ENCODE peak calls at places on chromosome 4, in seven cellular contexts. D, K, M, X, R, G and F are unnamed samples.

GRCh38 chr4:177229331-177229730 is 80.3 kb upstream of the NEIL3 start:
- DNase-seq in D (peak), R (no peak), G (no peak), M (no peak), X (no peak), K (no peak), F (peak)

GRCh38 chr4:119678761-119679160 is 50.2 kb upstream of the PDE5A start:
- DNase-seq in D (no peak), X (no peak), M (no peak), R (no peak), G (no peak), K (no peak), F (no peak)

GRCh38 chr4:189124149-189124758 is 816.4 kb upstream of the FRG1 start:
- DNase-seq in G (no peak), K (peak), R (no peak), X (no peak), D (peak), M (peak), F (no peak)

GRCh38 chr4:119632216-119632615 is 3.6 kb upstream of the PDE5A start:
- DNase-seq in M (no peak), R (no peak), X (no peak), G (no peak), K (no peak), D (peak), F (no peak)

GRCh38 chr4:10524196-10524833 is 67.1 kb upstream of the ZNF518B start:
- DNase-seq in R (no peak), G (no peak), X (no peak), D (no peak), M (no peak), K (peak), F (no peak)

GRCh38 chr4:7206856-7207567 is 14.7 kb downstream of the SORCS2 start:
- DNase-seq in R (peak), M (peak), X (no peak), G (peak), D (peak), K (peak), F (no peak)

GRCh38 chr4:164293181-164293580 is 460.8 kb upstream of the SMIM31 start:
- DNase-seq in R (no peak), X (no peak), K (no peak), M (no peak), D (peak), G (no peak), F (no peak)

GRCh38 chr4:30757357-30757756 is 37.2 kb downstream of the PCDH7 start:
- DNase-seq in D (peak), M (peak), X (no peak), R (no peak), K (no peak), G (no peak), F (no peak)

GRCh38 chr4:48877827-48878535 is 28.6 kb downstream of the OCIAD2 start:
- DNase-seq in R (no peak), M (no peak), D (no peak), G (no peak), X (no peak), K (no peak), F (no peak)

GRCh38 chr4:80740375-80740774 is 290.1 kb upstream of the BMP3 start:
- DNase-seq in K (no peak), M (no peak), D (no peak), G (no peak), X (no peak), R (no peak), F (no peak)

GRCh38 chr4:57501715-57502114 is 391.5 kb upstream of the IGFBP7 start:
- DNase-seq in X (no peak), D (peak), G (no peak), K (no peak), M (peak), R (no peak), F (no peak)

GRCh38 chr4:39521253-39521908 is 5.9 kb downstream of the UGDH start:
- DNase-seq in R (no peak), M (no peak), X (no peak), D (peak), G (no peak), K (no peak), F (no peak)

GRCh38 chr4:163892417-163892816 is 397.9 kb downstream of the TMA16 start:
- DNase-seq in R (no peak), K (no peak), G (no peak), X (no peak), D (no peak), M (no peak), F (no peak)

GRCh38 chr4:151806511-151806927 is 45.7 kb upstream of the GATB start:
- DNase-seq in K (no peak), D (peak), M (no peak), R (no peak), X (no peak), G (no peak), F (no peak)

GRCh38 chr4:6371827-6372226 is 100.6 kb downstream of the PPP2R2C start:
- DNase-seq in R (no peak), G (no peak), M (no peak), K (no peak), D (no peak), X (peak), F (no peak)

GRCh38 chr4:161601011-161601410 is 562.8 kb downstream of the FSTL5 start:
- DNase-seq in M (no peak), K (no peak), D (no peak), G (no peak), R (no peak), X (no peak), F (no peak)

GRCh38 chr4:15756361-15756861 is 21.7 kb upstream of the CD38 start:
- DNase-seq in K (no peak), M (no peak), D (peak), G (no peak), X (peak), R (no peak), F (peak)

GRCh38 chr4:39045791-39046221 is 13.6 kb upstream of the TMEM156 start:
- DNase-seq in K (no peak), M (no peak), R (no peak), G (no peak), D (peak), X (peak), F (peak)

GRCh38 chr4:168717852-168718251 is 221.0 kb downstream of the PALLD start:
- DNase-seq in G (no peak), D (peak), R (no peak), X (no peak), M (no peak), K (peak), F (no peak)

GRCh38 chr4:53100801-53101581 is 238.9 kb downstream of the RASL11B start:
- DNase-seq in X (no peak), M (no peak), G (no peak), D (peak), K (no peak), R (no peak), F (no peak)

GRCh38 chr4:159281781-159282180 is 178.9 kb downstream of the RAPGEF2 start:
- DNase-seq in D (no peak), M (no peak), R (no peak), G (no peak), K (no peak), X (no peak), F (no peak)

GRCh38 chr4:55348436-55348835 is 2.4 kb downstream of the SRD5A3 start:
- DNase-seq in K (no peak), X (no peak), R (no peak), G (no peak), D (peak), M (no peak), F (no peak)

GRCh38 chr4:16415751-16416150 is 189.5 kb upstream of the TAPT1 start:
- DNase-seq in R (no peak), K (no peak), G (no peak), D (no peak), X (no peak), M (no peak), F (no peak)

GRCh38 chr4:177185151-177185550 is 124.5 kb upstream of the NEIL3 start:
- DNase-seq in G (no peak), D (no peak), K (no peak), R (no peak), M (no peak), X (no peak), F (no peak)

GRCh38 chr4:147933316-147933715 is 201.4 kb downstream of the ARHGAP10 start:
- DNase-seq in K (no peak), R (no peak), D (peak), M (no peak), G (no peak), X (no peak), F (no peak)

GRCh38 chr4:16881151-16881884 is 17.1 kb downstream of the LDB2 start:
- DNase-seq in K (no peak), M (no peak), D (no peak), G (no peak), X (no peak), R (no peak), F (no peak)

GRCh38 chr4:17578482-17578891 is 1.5 kb downstream of the LAP3 start:
- DNase-seq in M (no peak), R (no peak), G (no peak), X (no peak), K (peak), D (peak), F (no peak)

GRCh38 chr4:48295116-48295515 is 25.5 kb upstream of the TEC start:
- DNase-seq in R (no peak), D (no peak), G (no peak), X (no peak), K (no peak), M (no peak), F (no peak)

GRCh38 chr4:84957509-84958420 is 8.7 kb downstream of the WDFY3 start:
- DNase-seq in K (no peak), R (no peak), X (no peak), D (no peak), G (no peak), M (no peak), F (no peak)

GRCh38 chr4:17336986-17337385 is 174.9 kb downstream of the QDPR start:
- DNase-seq in D (no peak), K (no peak), M (no peak), X (no peak), G (no peak), R (no peak), F (no peak)

GRCh38 chr4:125353131-125353530 is 38.4 kb downstream of the FAT4 start:
- DNase-seq in X (no peak), M (no peak), D (no peak), R (no peak), K (no peak), G (no peak), F (no peak)

GRCh38 chr4:174214102-174214878 is 69.2 kb downstream of the FBXO8 start:
- DNase-seq in D (peak), K (no peak), G (no peak), X (no peak), M (peak), R (no peak), F (no peak)

GRCh38 chr4:185395255-185395955 is at the start of gene LRP2BP:
- DNase-seq in R (no peak), G (no peak), K (no peak), D (peak), X (no peak), M (no peak), F (no peak)

GRCh38 chr4:124334119-124334518 is 378.4 kb downstream of the ANKRD50 start:
- DNase-seq in X (no peak), D (peak), R (no peak), M (peak), G (no peak), K (peak), F (peak)

GRCh38 chr4:119081943-119082342 is 53.7 kb upstream of the MYOZ2 start:
- DNase-seq in K (no peak), G (no peak), M (no peak), D (no peak), X (no peak), R (no peak), F (no peak)

GRCh38 chr4:1379801-1380331 is 26.4 kb downstream of the NKX1-1 start:
- DNase-seq in R (peak), M (no peak), X (no peak), K (no peak), G (peak), D (no peak), F (no peak)

GRCh38 chr4:7189066-7189465 is 3.3 kb upstream of the SORCS2 start:
- DNase-seq in D (no peak), M (no peak), X (no peak), K (no peak), G (peak), R (peak), F (no peak)

GRCh38 chr4:22637306-22637705 is 55.4 kb upstream of the GBA3 start:
- DNase-seq in K (no peak), D (no peak), X (no peak), R (no peak), G (no peak), M (no peak), F (no peak)
- H3K4me3 ChIP-seq in K (no peak), D (no peak), X (no peak), R (no peak), G (no peak), M (no peak), F (no peak)

DNA sequence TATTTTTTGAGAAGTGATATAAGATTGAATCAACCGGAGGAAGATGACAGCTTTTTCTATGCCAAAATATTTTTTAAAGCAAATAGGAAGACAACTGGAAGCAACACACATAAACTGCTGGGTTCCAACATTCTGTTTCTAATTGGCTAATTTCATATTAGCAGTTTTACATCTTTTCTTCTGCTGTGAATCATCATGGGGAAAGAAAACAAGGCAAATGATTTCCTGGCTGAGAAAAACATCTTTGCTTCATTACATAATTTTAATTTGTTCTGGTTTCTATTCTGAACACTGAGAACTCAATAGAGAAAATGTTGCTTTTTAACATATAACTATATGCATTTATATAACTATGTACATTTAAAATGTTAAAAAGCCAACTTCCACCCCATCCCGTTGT is 2518.5 kb downstream of the ARAP2 start:
- DNase-seq in K (no peak), X (no peak), M (no peak), D (no peak), G (no peak), R (no peak), F (no peak)
- H3K27ac ChIP-seq in K (no peak), X (no peak), M (no peak), D (no peak), G (no peak), R (no peak), F (no peak)

GRCh38 chr4:141658316-141658715 is 21.9 kb downstream of the IL15 start:
- DNase-seq in G (no peak), R (no peak), D (no peak), M (no peak), X (no peak), K (no peak), F (no peak)
- H3K4me3 ChIP-seq in G (no peak), R (no peak), D (no peak), M (no peak), X (no peak), K (no peak), F (no peak)

DNA sequence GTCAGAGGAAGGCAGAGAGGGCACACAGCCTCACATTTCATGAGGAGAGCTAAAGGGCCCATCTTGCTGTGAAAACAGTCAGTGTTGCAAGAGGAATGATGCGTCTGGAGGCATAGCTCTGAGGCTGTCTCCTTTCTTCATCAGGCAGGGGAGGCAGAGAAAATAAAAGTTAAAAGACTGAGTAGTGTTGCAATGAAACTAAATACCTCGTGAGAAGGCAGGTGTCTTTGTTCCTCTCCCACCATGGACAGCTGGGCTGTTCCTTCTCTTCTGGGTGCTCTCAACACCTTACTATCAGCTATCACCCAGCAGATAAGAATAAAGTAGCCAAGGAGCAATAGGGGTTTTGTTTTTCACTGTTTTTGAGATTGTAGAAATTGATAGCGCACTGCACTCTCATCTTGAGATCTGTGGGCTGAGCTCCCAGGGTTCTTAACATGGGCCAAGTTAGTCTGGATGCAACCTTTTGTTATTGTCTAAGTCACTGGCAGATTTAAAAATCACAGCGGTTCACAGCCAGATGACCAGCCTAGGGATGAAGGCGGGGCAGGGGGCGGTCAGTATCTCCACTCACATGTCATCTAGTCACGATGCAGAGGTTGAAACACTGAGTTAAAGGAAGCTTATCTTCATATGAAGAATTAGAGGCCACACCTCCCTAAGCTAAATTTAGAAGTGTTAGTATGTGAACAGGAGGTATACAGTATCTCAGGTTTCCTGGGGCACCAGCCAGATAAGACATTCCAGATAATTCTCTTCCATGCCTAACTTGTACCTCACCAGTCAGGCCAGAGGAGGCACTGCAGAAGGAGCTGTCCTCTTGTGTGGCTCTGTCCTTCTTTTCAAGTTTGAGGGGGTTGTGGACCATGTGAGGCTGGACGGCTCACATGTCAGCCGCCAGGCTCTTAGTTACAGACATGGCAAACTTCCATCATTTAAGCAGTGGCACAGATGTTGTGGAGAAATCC is 36.9 kb downstream of the PARM1 start:
- DNase-seq in M (peak), X (no peak), G (no peak), D (no peak), R (no peak), K (no peak), F (no peak)
- H3K27ac ChIP-seq in M (peak), X (no peak), G (no peak), D (no peak), R (no peak), K (no peak), F (no peak)

GRCh38 chr4:113294910-113295309 is 245.5 kb downstream of the ANK2 start:
- DNase-seq in G (no peak), D (no peak), R (no peak), K (no peak), X (no peak), M (no peak), F (no peak)
- H3K4me3 ChIP-seq in G (peak), D (peak), R (no peak), K (no peak), X (no peak), M (no peak), F (no peak)

DNA sequence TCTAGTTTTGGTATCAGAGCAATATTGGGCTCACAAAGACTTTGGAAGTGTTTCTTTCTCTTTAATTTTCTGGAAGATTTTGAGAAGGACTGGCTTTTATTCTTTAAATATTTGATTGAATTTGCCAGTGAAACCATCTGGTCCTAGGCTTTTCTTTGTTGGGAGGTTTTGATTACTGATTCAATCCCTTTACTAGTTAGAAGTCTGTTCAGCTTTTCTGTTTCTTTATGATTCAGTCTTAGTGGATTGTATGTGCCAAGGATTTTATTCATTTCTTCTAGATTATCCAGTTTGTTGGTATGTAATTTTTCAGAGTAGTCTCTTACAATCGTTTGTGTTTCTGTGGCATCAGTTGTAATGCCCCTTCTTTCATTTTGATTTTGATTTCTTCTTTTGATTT is 28.6 kb downstream of the GLRB start:
- DNase-seq in R (no peak), X (no peak), G (no peak), D (no peak), M (no peak), K (no peak), F (no peak)
- H3K27ac ChIP-seq in R (no peak), X (no peak), G (no peak), D (no peak), M (no peak), K (no peak), F (no peak)

GRCh38 chr4:19850909-19851308 is 400.8 kb upstream of the SLIT2 start:
- DNase-seq in D (peak), R (no peak), M (no peak), X (no peak), K (no peak), G (no peak), F (no peak)
- H3K4me3 ChIP-seq in D (no peak), R (no peak), M (no peak), X (no peak), K (no peak), G (no peak), F (no peak)

GRCh38 chr4:150072906-150073714 is 5.1 kb upstream of the DCLK2 start:
- DNase-seq in D (peak), R (no peak), M (peak), X (no peak), K (no peak), G (no peak), F (no peak)
- H3K27ac ChIP-seq in D (no peak), R (peak), M (no peak), X (no peak), K (no peak), G (no peak), F (no peak)

GRCh38 chr4:146032234-146032860 is 93.7 kb upstream of the ZNF827 start:
- DNase-seq in K (no peak), X (no peak), R (no peak), G (no peak), D (no peak), M (no peak), F (no peak)
- H3K4me3 ChIP-seq in K (no peak), X (no peak), R (no peak), G (no peak), D (no peak), M (no peak), F (no peak)